ENCODE peak calls at places on chromosomes 11 and 22, in four cellular contexts. C is retinal pigment epithelial cell, F is GM13977, P is Caco-2. W is an unnamed sample.

GRCh38 chr11:4086584-4087353 is 7.8 kb upstream of the RRM1 start:
- DNase-seq in F (no peak), C (no peak), P (no peak), W (no peak)

GRCh38 chr11:65288706-65289536 is 25.7 kb upstream of the CDC42EP2 start:
- DNase-seq in P (no peak), C (no peak), F (no peak), W (peak; percentile 83)

GRCh38 chr11:69915501-69916250 is 96.5 kb upstream of the FGF3 start:
- DNase-seq in F (peak; percentile 66), C (no peak), P (peak; percentile 90), W (peak; percentile 85)

GRCh38 chr22:27107824-27108223 is 450.4 kb downstream of the MIAT start:
- DNase-seq in P (peak; percentile 46), C (peak; percentile 92), F (no peak), W (peak; percentile 53)

GRCh38 chr11:132402056-132402684 is 1031.8 kb downstream of the NTM start:
- DNase-seq in C (no peak), P (no peak), F (peak; percentile 44), W (peak; percentile 65)

GRCh38 chr11:36056160-36056751 is 112.4 kb downstream of the LDLRAD3 start:
- DNase-seq in C (no peak), F (peak; percentile 29), P (no peak), W (peak; percentile 65)

GRCh38 chr11:12838463-12839120 is 164.4 kb downstream of the TEAD1 start:
- DNase-seq in C (no peak), F (no peak), P (no peak), W (no peak)

GRCh38 chr11:20453657-20454316 is 66.3 kb downstream of the PRMT3 start:
- DNase-seq in F (no peak), C (no peak), P (no peak), W (no peak)

GRCh38 chr11:83671295-83671694 is 385.1 kb upstream of the CCDC90B start:
- DNase-seq in P (no peak), C (no peak), F (no peak), W (no peak)
- TF ChIP-seq CTCF in P (no peak), C (no peak), F (no peak), W (no peak)

GRCh38 chr11:109018639-109019038 is 353.8 kb downstream of the DDX10 start:
- DNase-seq in C (no peak), F (no peak), P (no peak), W (no peak)

GRCh38 chr11:109015283-109015682 is 350.4 kb downstream of the DDX10 start:
- DNase-seq in P (no peak), F (no peak), C (no peak), W (no peak)

GRCh38 chr11:109019342-109019936 is 354.6 kb downstream of the DDX10 start:
- DNase-seq in C (no peak), F (no peak), P (no peak), W (no peak)

GRCh38 chr11:109016724-109017123 is 351.9 kb downstream of the DDX10 start:
- DNase-seq in F (no peak), C (no peak), P (no peak), W (no peak)

GRCh38 chr11:109017489-109017888 is 352.6 kb downstream of the DDX10 start:
- DNase-seq in F (no peak), P (no peak), C (no peak), W (no peak)
- TF ChIP-seq CTCF in F (no peak), P (no peak), C (no peak), W (no peak)

GRCh38 chr11:72222907-72223614 is 1.5 kb upstream of the INPPL1 start:
- DNase-seq in P (peak; percentile 98), C (peak; percentile 59), F (peak; percentile 92), W (peak; percentile 96)
- TF ChIP-seq CTCF in P (no peak), C (peak; percentile 40), F (peak; percentile 45), W (no peak)

GRCh38 chr11:2375341-2375853 is 1.7 kb upstream of the CD81 start:
- DNase-seq in P (peak; percentile 78), F (no peak), C (no peak), W (no peak)
- TF ChIP-seq CTCF in P (no peak), F (no peak), C (no peak), W (no peak)

W was measured in WERI-Rb-1.